ENCODE peak calls at places on chromosomes 11 and 22, in four cellular contexts. D is GM23248; O is naive thymus-derived CD4-positive, alpha-beta T cell; Q is HCT116. H is an unnamed sample.
A peak's percentile ranks its signal among the peaks of the same experiment; 100 is the strongest.

GRCh38 chr11:91904792-91905785 is 319.5 kb upstream of the FAT3 start:
- DNase-seq in D (no peak), Q (no peak), O (no peak), H (no peak)

GRCh38 chr22:49873228-49873940 is 19.7 kb downstream of the ZBED4 start:
- DNase-seq in Q (no peak), D (no peak), O (no peak), H (no peak)

GRCh38 chr11:64396079-64396591 is 37.2 kb downstream of the RPS6KA4 start:
- DNase-seq in D (no peak), Q (no peak), O (no peak), H (no peak)

GRCh38 chr11:113384551-113384950 is 3.0 kb upstream of the ANKK1 start:
- DNase-seq in D (peak; percentile 91), O (no peak), Q (no peak), H (peak; percentile 86)

GRCh38 chr11:115321602-115322289 is 182.5 kb downstream of the CADM1 start:
- DNase-seq in Q (no peak), O (no peak), D (no peak), H (no peak)

GRCh38 chr22:44618400-44618799 is 83.6 kb upstream of the PRR5 start:
- DNase-seq in D (no peak), O (no peak), Q (no peak), H (no peak)

GRCh38 chr22:24107668-24108067 is 73.6 kb upstream of the SUSD2 start:
- DNase-seq in D (peak; percentile 96), O (peak; percentile 3), Q (no peak), H (no peak)

GRCh38 chr11:25910090-25910489 is 421.8 kb upstream of the ANO3 start:
- DNase-seq in Q (no peak), O (no peak), D (peak; percentile 8), H (no peak)

GRCh38 chr11:103609117-103610066 is 427.0 kb upstream of the DDI1 start:
- DNase-seq in Q (peak; percentile 78), D (peak; percentile 89), O (no peak), H (peak; percentile 50)

GRCh38 chr11:65114538-65115171 is 2.8 kb downstream of the ZNHIT2 start:
- DNase-seq in O (no peak), D (no peak), Q (no peak), H (no peak)

GRCh38 chr11:68200639-68201038 is 12.5 kb downstream of the KMT5B start:
- DNase-seq in Q (no peak), O (no peak), D (peak; percentile 93), H (no peak)

GRCh38 chr11:46345131-46345597 is 2.1 kb upstream of the DGKZ start:
- DNase-seq in D (no peak), Q (no peak), O (no peak), H (no peak)

GRCh38 chr11:83257638-83258229 is 28.4 kb downstream of the CCDC90B start:
- DNase-seq in D (peak; percentile 79), O (no peak), Q (no peak), H (no peak)

GRCh38 chr11:3907590-3907989 is 52.1 kb downstream of the STIM1 start:
- DNase-seq in D (no peak), O (no peak), Q (no peak), H (no peak)

GRCh38 chr11:45927684-45928413 is 5.4 kb downstream of the LARGE2 start:
- DNase-seq in Q (no peak), O (no peak), D (no peak), H (peak; percentile 31)

GRCh38 chr22:44003776-44004460 is 20.2 kb upstream of the PARVB start:
- DNase-seq in Q (peak; percentile 7), O (no peak), D (no peak), H (no peak)

GRCh38 chr11:120906752-120907151 is 117.2 kb upstream of the TBCEL start:
- DNase-seq in O (no peak), Q (no peak), D (no peak), H (no peak)

GRCh38 chr22:44668190-44668885 is 33.7 kb upstream of the PRR5 start:
- DNase-seq in O (peak; percentile 42), D (peak; percentile 63), Q (no peak), H (peak; percentile 43)

GRCh38 chr11:43316451-43316850 is 4.7 kb downstream of the API5 start:
- DNase-seq in D (peak; percentile 23), Q (no peak), O (no peak), H (no peak)

GRCh38 chr11:3227568-3228444 is 4.4 kb downstream of the MRGPRE start:
- DNase-seq in O (no peak), D (no peak), Q (no peak), H (no peak)

GRCh38 chr11:5232150-5232549 is 2.1 kb downstream of the HBD start:
- DNase-seq in Q (no peak), O (no peak), D (no peak), H (no peak)

GRCh38 chr11:10899542-10899830 is 41.6 kb upstream of the ZBED5 start:
- DNase-seq in D (no peak), O (no peak), Q (no peak), H (no peak)

GRCh38 chr22:45125198-45125597 is 38.5 kb upstream of the NUP50 start:
- DNase-seq in Q (no peak), O (no peak), D (peak; percentile 83), H (no peak)

GRCh38 chr11:125179895-125180294 is 15.3 kb downstream of the PKNOX2 start:
- DNase-seq in O (no peak), Q (no peak), D (no peak), H (no peak)

GRCh38 chr11:16097543-16097942 is 258.8 kb downstream of the SOX6 start:
- DNase-seq in O (no peak), D (no peak), Q (no peak), H (peak; percentile 64)

GRCh38 chr22:35154937-35155387 is 89.0 kb downstream of the ISX start:
- DNase-seq in Q (peak; percentile 57), O (no peak), D (peak; percentile 70), H (peak; percentile 82)

GRCh38 chr22:25658641-25659040 is 83.3 kb upstream of the MYO18B start:
- DNase-seq in O (no peak), Q (no peak), D (peak; percentile 11), H (no peak)

GRCh38 chr22:25656724-25657123 is 85.3 kb upstream of the MYO18B start:
- DNase-seq in O (no peak), Q (no peak), D (no peak), H (no peak)

GRCh38 chr22:25663654-25664053 is 78.3 kb upstream of the MYO18B start:
- DNase-seq in Q (no peak), O (no peak), D (no peak), H (peak; percentile 6)

GRCh38 chr22:25659413-25659812 is 82.6 kb upstream of the MYO18B start:
- DNase-seq in Q (no peak), D (no peak), O (no peak), H (no peak)

DNA sequence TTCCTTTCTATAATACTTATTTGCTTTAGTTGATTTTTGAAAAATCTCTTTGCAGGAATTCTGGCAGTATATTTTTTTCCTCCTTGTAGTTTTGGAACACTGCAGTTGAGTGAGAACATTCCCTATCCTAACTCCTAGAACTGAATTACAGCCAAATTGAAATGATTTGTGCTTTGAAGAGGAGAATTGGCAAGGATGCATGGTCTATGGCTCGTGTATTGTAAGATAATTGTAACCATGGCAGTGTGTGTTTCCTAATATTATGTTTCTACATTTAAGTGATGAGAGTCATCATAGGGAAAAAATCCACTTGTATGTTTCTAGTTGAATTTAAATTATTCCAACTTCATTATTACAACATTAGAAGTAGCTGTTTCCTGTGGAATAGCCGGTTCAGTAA is 80.9 kb upstream of the MYO18B start:
- DNase-seq in D (peak; percentile 15), Q (no peak), O (no peak), H (no peak)
- H3K4me1 ChIP-seq in D (no peaks in the 10 kb centered on the region), Q (no peaks in the 10 kb centered on the region), O (no peaks in the 10 kb centered on the region), H (peaks cover 7% of the 10 kb centered on the region)

DNA sequence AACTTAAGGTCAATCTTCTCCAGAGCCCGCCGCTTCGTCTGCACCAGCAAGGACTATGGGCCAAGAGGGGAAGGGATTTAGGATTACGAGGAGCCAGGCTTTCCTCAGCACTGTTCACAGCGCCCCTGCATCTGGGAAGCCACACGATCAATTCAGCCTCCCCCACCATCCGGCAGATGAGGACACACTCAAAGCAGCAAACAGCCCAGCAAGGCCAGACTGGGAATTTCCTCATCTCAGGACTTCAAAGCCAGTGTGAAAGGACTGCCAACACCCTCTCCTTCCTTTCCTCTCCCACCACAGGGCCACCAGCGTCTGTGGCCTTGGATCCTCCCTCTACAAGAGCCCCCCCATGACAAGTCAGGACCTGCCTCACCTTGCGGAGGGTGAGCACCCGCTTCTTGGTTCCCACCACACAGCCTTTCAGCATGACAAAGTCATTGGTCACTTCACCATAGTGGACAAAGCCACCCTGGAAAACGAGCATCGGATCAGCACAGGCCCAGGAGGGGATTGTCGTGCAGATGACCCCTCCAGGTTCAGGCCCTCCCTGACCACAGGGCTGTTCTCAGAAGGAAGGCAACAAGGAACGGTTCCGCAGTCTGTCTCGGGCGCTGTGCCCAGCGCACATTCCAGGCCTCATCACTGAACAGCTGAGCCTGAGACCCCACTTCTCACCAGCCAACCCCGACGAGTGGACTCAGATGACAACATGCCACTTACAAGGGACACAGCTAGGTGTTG is 6.0 kb downstream of the RPL3 start:
- DNase-seq in O (no peak), D (no peak), Q (no peak), H (no peak)
- H3K4me1 ChIP-seq in O (peaks cover 31% of the 10 kb centered on the region), D (peaks cover 34% of the 10 kb centered on the region), Q (peaks cover 98% of the 10 kb centered on the region), H (peaks cover 28% of the 10 kb centered on the region)

DNA sequence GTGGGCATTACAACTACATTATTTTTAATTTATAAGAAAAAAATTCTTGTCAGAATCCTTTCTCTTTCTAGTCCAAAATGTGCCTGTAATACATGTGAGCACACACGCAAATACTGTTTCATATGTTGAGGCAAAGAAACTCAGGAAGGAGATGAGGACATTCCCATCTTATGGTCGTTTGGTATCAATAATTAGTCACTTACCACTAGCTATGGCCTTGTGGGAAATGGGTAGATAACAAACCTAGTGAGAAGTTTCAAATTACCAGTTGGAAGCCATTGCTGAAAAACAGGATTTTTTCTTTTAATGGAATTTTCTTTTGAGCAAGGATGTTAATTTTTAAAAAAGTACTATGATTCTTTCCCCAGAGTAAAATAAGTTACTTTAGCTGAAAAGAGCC is 25.7 kb downstream of the AMOTL1 start:
- DNase-seq in Q (no peak), D (peak; percentile 56), O (no peak), H (no peak)
- H3K4me1 ChIP-seq in Q (peaks cover 88% of the 10 kb centered on the region), D (peaks cover 78% of the 10 kb centered on the region), O (no peaks in the 10 kb centered on the region), H (peaks cover 42% of the 10 kb centered on the region)

GRCh38 chr11:48003926-48004325 is 23.6 kb downstream of the PTPRJ start:
- DNase-seq in O (no peak), Q (no peak), D (no peak), H (no peak)

GRCh38 chr11:48005878-48006277 is 25.5 kb downstream of the PTPRJ start:
- DNase-seq in Q (no peak), O (no peak), D (peak; percentile 21), H (no peak)

GRCh38 chr11:48004456-48004855 is 24.1 kb downstream of the PTPRJ start:
- DNase-seq in D (peak; percentile 38), O (no peak), Q (no peak), H (no peak)

GRCh38 chr11:48006301-48006992 is 26.1 kb downstream of the PTPRJ start:
- DNase-seq in Q (no peak), O (no peak), D (peak; percentile 90), H (no peak)

DNA sequence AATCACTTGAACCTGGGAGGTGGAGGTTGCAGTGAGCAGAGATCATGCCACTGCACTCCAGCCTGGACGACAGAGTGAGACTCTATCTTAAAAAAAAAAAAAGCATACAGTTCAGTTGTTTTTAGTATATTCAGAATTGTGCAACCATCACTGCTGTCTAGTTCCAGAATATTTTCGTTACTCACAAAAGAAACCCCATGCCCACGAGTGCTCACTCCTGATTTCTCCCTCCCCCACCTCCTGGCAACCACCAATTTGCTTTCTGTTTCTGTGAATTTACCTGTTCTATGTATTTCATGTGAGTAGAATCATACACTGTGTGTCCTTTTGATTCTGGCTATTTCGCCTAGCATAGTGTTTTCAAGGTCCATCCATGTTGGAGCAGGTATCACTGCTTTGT is 24.8 kb downstream of the PTPRJ start:
- DNase-seq in Q (no peak), D (peak; percentile 70), O (peak; percentile 43), H (no peak)
- H3K4me1 ChIP-seq in Q (peaks cover 25% of the 10 kb centered on the region), D (peaks cover 40% of the 10 kb centered on the region), O (peaks cover 70% of the 10 kb centered on the region), H (peaks cover 4% of the 10 kb centered on the region)

H was measured in Caco-2.